ENCODE peak calls at places on chromosome 9, in five cellular contexts. A is stomach, P is suprapubic skin, V is HCT116, G is prostate gland. B is an unnamed sample.
A peak's percentile ranks its signal among the peaks of the same experiment; 100 is the strongest.

GRCh38 chr9:112200699-112201098 is 25.6 kb upstream of the SUSD1 start:
- DNase-seq in P (no peak), G (no peak), A (no peak), V (no peak), B (no peak)

GRCh38 chr9:35673132-35673997 is at the start of gene CA9:
- DNase-seq in V (no peak), G (no peak), A (peak; percentile 95), P (no peak), B (no peak)

GRCh38 chr9:88808019-88808656 is 183.1 kb upstream of the S1PR3 start:
- DNase-seq in V (no peak), A (no peak), P (no peak), G (no peak), B (no peak)

GRCh38 chr9:110952018-110952864 is 86.0 kb downstream of the LPAR1 start:
- DNase-seq in V (no peak), G (no peak), P (no peak), A (no peak), B (no peak)

GRCh38 chr9:486156-486555 is 271.5 kb downstream of the DOCK8 start:
- DNase-seq in V (no peak), P (no peak), A (no peak), G (no peak), B (no peak)

GRCh38 chr9:81979196-81979595 is 9.4 kb upstream of the SPATA31D1 start:
- DNase-seq in P (no peak), V (no peak), G (no peak), A (no peak), B (no peak)

GRCh38 chr9:73039253-73039915 is 86.5 kb upstream of the ALDH1A1 start:
- DNase-seq in V (no peak), A (no peak), G (peak; percentile 42), P (no peak), B (no peak)

GRCh38 chr9:105932276-105932675 is 237.9 kb downstream of the TMEM38B start:
- DNase-seq in A (no peak), V (no peak), G (no peak), P (no peak), B (no peak)

GRCh38 chr9:6230037-6230778 is 14.6 kb downstream of the IL33 start:
- DNase-seq in A (no peak), G (no peak), V (no peak), P (no peak), B (no peak)

GRCh38 chr9:97895695-97896332 is 26.5 kb downstream of the TRMO start:
- DNase-seq in A (no peak), G (no peak), V (peak; percentile 23), P (no peak), B (peak; percentile 83)

GRCh38 chr9:96009690-96010477 is 134.4 kb downstream of the ERCC6L2 start:
- DNase-seq in P (no peak), G (no peak), V (no peak), A (no peak), B (no peak)

GRCh38 chr9:96022445-96023031 is 147.0 kb downstream of the ERCC6L2 start:
- DNase-seq in P (no peak), A (no peak), G (no peak), V (no peak), B (peak; percentile 75)

GRCh38 chr9:34929506-34930102 is 28.5 kb upstream of the PHF24 start:
- DNase-seq in A (peak; percentile 28), V (peak; percentile 23), P (no peak), G (no peak), B (peak; percentile 91)

GRCh38 chr9:120668399-120668798 is 45.9 kb downstream of the MEGF9 start:
- DNase-seq in V (no peak), G (no peak), A (no peak), P (no peak), B (no peak)

GRCh38 chr9:97563458-97564135 is 62.1 kb downstream of the TMOD1 start:
- DNase-seq in G (no peak), A (no peak), P (no peak), V (no peak), B (no peak)

GRCh38 chr9:97387936-97388684 is 23.8 kb upstream of the TDRD7 start:
- DNase-seq in A (no peak), V (no peak), P (no peak), G (no peak), B (peak; percentile 43)

GRCh38 chr9:34237836-34238235 is 59.0 kb downstream of the UBAP1 start:
- DNase-seq in V (no peak), G (no peak), P (no peak), A (no peak), B (no peak)

GRCh38 chr9:26264709-26265601 is 586.7 kb upstream of the TUSC1 start:
- DNase-seq in G (no peak), P (no peak), A (no peak), V (no peak), B (no peak)

GRCh38 chr9:121638399-121638798 is 13.0 kb upstream of the DAB2IP start:
- DNase-seq in A (no peak), G (no peak), V (no peak), P (no peak), B (no peak)

GRCh38 chr9:3478549-3478953 is 47.2 kb downstream of the RFX3 start:
- DNase-seq in V (no peak), P (no peak), A (no peak), G (no peak), B (peak; percentile 37)

GRCh38 chr9:24516463-24516862 is 29.2 kb downstream of the IZUMO3 start:
- DNase-seq in A (no peak), G (no peak), P (no peak), V (no peak), B (no peak)

GRCh38 chr9:33041459-33042188 is 16.6 kb downstream of the DNAJA1 start:
- DNase-seq in P (no peak), A (no peak), G (no peak), V (no peak), B (no peak)
- TF ChIP-seq POLR2AphosphoS5 in P (no peak), A (no peak), G (no peak), V (no peak), B (no peak)

GRCh38 chr9:113509463-113509862 is 45.9 kb downstream of the RGS3 start:
- DNase-seq in A (no peak), G (no peak), V (no peak), P (no peak), B (no peak)

GRCh38 chr9:113505963-113506624 is 42.6 kb downstream of the RGS3 start:
- DNase-seq in P (no peak), G (no peak), V (no peak), A (no peak), B (peak; percentile 46)

GRCh38 chr9:113507256-113507655 is 43.7 kb downstream of the RGS3 start:
- DNase-seq in G (no peak), A (no peak), P (no peak), V (no peak), B (no peak)

GRCh38 chr9:113511047-113511521 is 47.6 kb downstream of the RGS3 start:
- DNase-seq in V (no peak), P (no peak), A (peak; percentile 87), G (no peak), B (no peak)

DNA sequence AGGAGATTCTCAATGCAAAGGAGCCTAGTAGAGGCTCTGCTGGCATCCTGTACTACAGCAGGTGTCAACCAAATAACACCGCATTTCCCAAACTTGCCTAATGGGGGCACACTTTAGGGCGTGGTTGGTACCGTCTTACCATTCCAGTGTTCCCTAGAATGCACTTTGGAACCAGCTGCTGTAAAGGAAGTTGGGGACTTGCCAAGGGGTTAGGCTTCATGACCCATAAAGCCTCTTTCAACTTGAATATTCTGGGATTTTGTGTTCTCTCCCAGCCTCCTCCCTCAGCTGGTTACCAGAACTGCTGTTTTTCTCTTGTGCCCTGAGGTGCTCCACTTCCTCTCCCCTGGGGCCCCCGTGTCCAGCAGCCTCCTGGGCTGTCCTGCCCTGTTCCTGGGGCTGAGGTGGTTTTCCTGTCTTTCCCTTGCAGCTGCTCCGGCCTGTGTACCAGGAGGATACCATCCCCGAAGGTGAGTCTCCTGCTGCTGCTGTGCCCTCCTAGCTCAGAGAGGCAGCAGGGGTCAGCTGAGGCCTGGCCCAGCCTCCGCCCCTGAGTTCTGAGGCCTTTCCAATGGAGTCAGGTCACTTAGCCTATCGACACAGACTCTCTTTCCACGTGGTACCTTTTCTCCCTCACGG is 44.7 kb downstream of the RGS3 start:
- DNase-seq in V (peak; percentile 4), P (no peak), A (peak; percentile 51), G (no peak), B (peak; percentile 56)
- H3K27ac ChIP-seq in V (no peak overlapping the region), P (no peak overlapping the region), A (peak overlapping the region; percentile 69), G (no peak overlapping the region), B (no peak overlapping the region)

GRCh38 chr9:17398351-17398750 is 180.5 kb upstream of the SH3GL2 start:
- DNase-seq in A (no peak), G (no peak), P (no peak), V (no peak), B (peak; percentile 6)

GRCh38 chr9:17403539-17403938 is 175.3 kb upstream of the SH3GL2 start:
- DNase-seq in A (no peak), V (no peak), P (no peak), G (no peak), B (no peak)

GRCh38 chr9:17401858-17402257 is 177.0 kb upstream of the SH3GL2 start:
- DNase-seq in P (no peak), A (no peak), G (no peak), V (no peak), B (no peak)

GRCh38 chr9:17402309-17402708 is 176.6 kb upstream of the SH3GL2 start:
- DNase-seq in A (no peak), V (no peak), G (no peak), P (no peak), B (peak; percentile 77)
- TF ChIP-seq POLR2AphosphoS5 in A (no peak), V (no peak), G (no peak), P (no peak), B (no peak)

DNA sequence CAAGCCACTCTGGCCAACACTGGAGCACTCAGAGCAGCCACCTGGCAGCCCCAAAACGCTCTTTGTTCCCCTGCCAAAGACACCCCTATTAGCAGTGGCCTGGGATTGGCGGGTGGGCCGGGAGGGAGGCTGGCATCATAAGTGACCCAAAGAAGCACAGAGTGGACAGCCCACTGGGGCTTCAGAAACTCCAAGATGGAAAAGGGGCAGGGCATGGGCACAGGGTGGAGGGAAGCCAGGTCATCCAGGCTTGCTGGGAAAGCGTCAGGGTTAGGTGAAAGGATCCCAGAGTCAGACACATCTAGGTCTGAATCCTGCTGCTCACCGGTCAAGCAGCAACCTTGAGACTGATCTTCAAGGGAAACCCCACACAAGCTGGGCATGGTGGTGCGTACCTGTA is 14.8 kb downstream of the EEIG1 start:
- DNase-seq in G (no peak), P (no peak), V (no peak), A (no peak), B (no peak)
- H3K27ac ChIP-seq in G (peak overlapping the region; percentile 90), P (peak overlapping the region; percentile 95), V (peak overlapping the region; percentile 88), A (peak overlapping the region; percentile 99), B (peak overlapping the region; percentile 92)

B was measured in GM23338.